ENCODE peak calls at places on chromosomes 11 and 22, in five cellular contexts. T, O, H, S and J are unnamed samples.

GRCh38 chr11:95147364-95147905 is 57.8 kb downstream of the ENDOD1 start:
- DNase-seq in T (no peak), H (no peak), O (no peak), S (peak), J (peak)

GRCh38 chr11:2128512-2129322 is 10.5 kb downstream of the IGF2 start:
- DNase-seq in H (no peak), O (no peak), S (no peak), T (no peak), J (no peak)

GRCh38 chr11:65814960-65815565 is 18.7 kb upstream of the SNX32 start:
- DNase-seq in S (no peak), H (no peak), T (no peak), O (no peak), J (no peak)

GRCh38 chr11:79100093-79100704 is 340.6 kb downstream of the TENM4 start:
- DNase-seq in H (peak), T (peak), S (peak), O (no peak), J (no peak)

GRCh38 chr11:130070829-130071205 is 1.1 kb downstream of the APLP2 start:
- DNase-seq in H (peak), O (no peak), T (no peak), S (peak), J (peak)

GRCh38 chr11:73294604-73295003 is 13.5 kb upstream of the ARHGEF17 start:
- DNase-seq in T (no peak), S (no peak), H (no peak), O (no peak), J (no peak)

GRCh38 chr11:96102664-96103068 is 178.8 kb upstream of the MTMR2 start:
- DNase-seq in O (no peak), H (no peak), S (peak), T (no peak), J (no peak)

GRCh38 chr11:46800177-46800576 is 45.9 kb downstream of the CKAP5 start:
- DNase-seq in O (no peak), S (no peak), T (no peak), H (no peak), J (no peak)

GRCh38 chr11:2086239-2087040 is 52.7 kb downstream of the IGF2 start:
- DNase-seq in T (no peak), H (no peak), O (no peak), S (no peak), J (peak)

GRCh38 chr11:17604201-17604912 is 57.3 kb downstream of the OTOG start:
- DNase-seq in T (no peak), S (no peak), O (no peak), H (no peak), J (peak)

GRCh38 chr22:39301926-39302325 is 17.5 kb downstream of the RPL3 start:
- DNase-seq in S (no peak), T (no peak), H (no peak), O (no peak), J (no peak)

GRCh38 chr11:72773696-72774095 is 20.2 kb downstream of the STARD10 start:
- DNase-seq in H (no peak), S (no peak), O (no peak), T (no peak), J (no peak)

GRCh38 chr11:77092382-77092781 is 10.3 kb upstream of the OMP start:
- DNase-seq in T (no peak), S (no peak), H (no peak), O (no peak), J (no peak)

GRCh38 chr22:41563051-41563711 is 2.4 kb downstream of the CSDC2 start:
- DNase-seq in H (no peak), S (peak), O (no peak), T (no peak), J (no peak)

GRCh38 chr11:75204012-75204674 is 36.4 kb upstream of the TPBGL start:
- DNase-seq in S (no peak), T (no peak), H (no peak), O (no peak), J (no peak)

GRCh38 chr11:1195690-1196515 is 27.0 kb upstream of the MUC5B start:
- DNase-seq in O (peak), S (no peak), T (no peak), H (no peak), J (peak)

GRCh38 chr22:37765498-37765897 is 42.2 kb upstream of the GCAT start:
- DNase-seq in S (no peak), O (no peak), H (no peak), T (no peak), J (no peak)

GRCh38 chr11:68146704-68147474 is 25.7 kb upstream of the CHKA start:
- DNase-seq in O (peak), H (peak), S (no peak), T (no peak), J (peak)

GRCh38 chr11:12248330-12248729 is 129.0 kb upstream of the PARVA start:
- DNase-seq in T (no peak), H (peak), S (no peak), O (peak), J (peak)

GRCh38 chr22:45007247-45007945 is 2.4 kb downstream of the PHF21B start:
- DNase-seq in S (no peak), T (no peak), H (no peak), O (peak), J (peak)

GRCh38 chr11:93099811-93100210 is 98.0 kb downstream of the SLC36A4 start:
- DNase-seq in H (no peak), T (no peak), O (no peak), S (peak), J (no peak)

GRCh38 chr11:62400760-62401159 is 18.1 kb upstream of the SCGB1A1 start:
- DNase-seq in T (no peak), O (peak), H (peak), S (peak), J (no peak)

GRCh38 chr22:31122532-31123291 is at the start of gene INPP5J:
- DNase-seq in H (peak), S (no peak), T (no peak), O (peak), J (no peak)

GRCh38 chr11:73308003-73308962 is at the start of gene ARHGEF17:
- DNase-seq in O (peak), H (peak), T (peak), S (peak), J (peak)

GRCh38 chr11:133679896-133680295 is 147.6 kb upstream of the OPCML start:
- DNase-seq in T (no peak), O (no peak), S (no peak), H (no peak), J (no peak)

GRCh38 chr22:23696326-23696851 is 5.6 kb downstream of the RGL4 start:
- DNase-seq in S (no peak), T (peak), O (no peak), H (no peak), J (peak)

DNA sequence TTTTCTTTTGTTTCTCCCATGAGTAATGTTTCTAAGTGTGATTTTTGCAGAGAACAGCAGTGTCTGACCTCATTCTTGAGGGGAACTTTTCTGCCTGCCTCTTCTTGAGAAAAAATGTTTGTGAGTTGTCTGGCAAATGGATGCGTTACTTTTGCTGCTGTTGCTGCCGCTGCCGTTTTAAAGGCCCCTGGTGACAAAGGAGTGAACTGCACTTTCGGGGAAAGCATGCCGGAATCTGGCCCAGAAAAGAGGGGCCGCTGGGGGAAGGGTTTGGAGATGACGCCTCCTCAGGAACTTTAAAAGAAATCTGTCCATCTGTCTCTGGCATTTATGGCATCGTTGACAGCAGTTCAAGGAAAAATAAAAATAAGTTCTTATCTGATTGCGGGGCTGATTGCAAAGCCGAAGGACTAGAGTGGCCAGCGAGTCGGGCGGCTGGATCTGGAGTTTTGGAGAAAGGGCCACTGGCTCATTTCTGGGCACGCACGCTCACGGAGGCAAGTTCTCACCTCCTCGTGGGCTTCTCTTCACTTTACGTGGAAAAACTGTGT is 16.5 kb downstream of the ZBTB16 start:
- DNase-seq in S (peak), T (no peak), O (peak), H (no peak), J (no peak)
- TF ChIP-seq CTCF in S (peak), T (peak), O (peak), H (peak), J (peak)

GRCh38 chr11:119061256-119061655 is 4.3 kb upstream of the HYOU1 start:
- DNase-seq in S (no peak), O (no peak), H (no peak), T (no peak), J (no peak)

GRCh38 chr11:119056397-119056999 is 507 bp downstream of the HYOU1 start:
- DNase-seq in T (peak), S (no peak), O (peak), H (peak), J (peak)

GRCh38 chr11:119054418-119054817 is 2.6 kb downstream of the HYOU1 start:
- DNase-seq in S (no peak), O (no peak), T (no peak), H (no peak), J (no peak)

GRCh38 chr11:119055901-119056300 is 1.1 kb downstream of the HYOU1 start:
- DNase-seq in O (no peak), S (peak), T (peak), H (no peak), J (no peak)

GRCh38 chr11:119057000-119057769 is at the start of gene HYOU1:
- DNase-seq in H (peak), T (peak), S (peak), O (peak), J (peak)
- TF ChIP-seq CTCF in H (no peak), T (peak), S (peak), O (peak), J (no peak)

GRCh38 chr11:116840224-116840745 is 2.9 kb upstream of the APOA1 start:
- DNase-seq in T (peak), O (no peak), H (no peak), S (no peak), J (no peak)
- TF ChIP-seq CTCF in T (peak), O (peak), H (no peak), S (peak), J (no peak)

GRCh38 chr11:60763692-60764369 is 7.2 kb downstream of the MS4A15 start:
- DNase-seq in O (no peak), S (no peak), T (peak), H (no peak), J (no peak)

GRCh38 chr11:60764879-60765278 is 8.2 kb downstream of the MS4A15 start:
- DNase-seq in S (no peak), O (no peak), T (peak), H (no peak), J (no peak)

GRCh38 chr11:60761436-60762190 is 4.9 kb downstream of the MS4A15 start:
- DNase-seq in T (peak), O (no peak), S (no peak), H (no peak), J (no peak)

GRCh38 chr11:60765355-60765754 is 8.7 kb downstream of the MS4A15 start:
- DNase-seq in H (no peak), O (no peak), T (peak), S (no peak), J (no peak)

GRCh38 chr11:60762851-60763691 is 6.4 kb downstream of the MS4A15 start:
- DNase-seq in T (peak), O (no peak), S (no peak), H (no peak), J (no peak)
- TF ChIP-seq CTCF in T (peak), O (no peak), S (peak), H (peak), J (no peak)

DNA sequence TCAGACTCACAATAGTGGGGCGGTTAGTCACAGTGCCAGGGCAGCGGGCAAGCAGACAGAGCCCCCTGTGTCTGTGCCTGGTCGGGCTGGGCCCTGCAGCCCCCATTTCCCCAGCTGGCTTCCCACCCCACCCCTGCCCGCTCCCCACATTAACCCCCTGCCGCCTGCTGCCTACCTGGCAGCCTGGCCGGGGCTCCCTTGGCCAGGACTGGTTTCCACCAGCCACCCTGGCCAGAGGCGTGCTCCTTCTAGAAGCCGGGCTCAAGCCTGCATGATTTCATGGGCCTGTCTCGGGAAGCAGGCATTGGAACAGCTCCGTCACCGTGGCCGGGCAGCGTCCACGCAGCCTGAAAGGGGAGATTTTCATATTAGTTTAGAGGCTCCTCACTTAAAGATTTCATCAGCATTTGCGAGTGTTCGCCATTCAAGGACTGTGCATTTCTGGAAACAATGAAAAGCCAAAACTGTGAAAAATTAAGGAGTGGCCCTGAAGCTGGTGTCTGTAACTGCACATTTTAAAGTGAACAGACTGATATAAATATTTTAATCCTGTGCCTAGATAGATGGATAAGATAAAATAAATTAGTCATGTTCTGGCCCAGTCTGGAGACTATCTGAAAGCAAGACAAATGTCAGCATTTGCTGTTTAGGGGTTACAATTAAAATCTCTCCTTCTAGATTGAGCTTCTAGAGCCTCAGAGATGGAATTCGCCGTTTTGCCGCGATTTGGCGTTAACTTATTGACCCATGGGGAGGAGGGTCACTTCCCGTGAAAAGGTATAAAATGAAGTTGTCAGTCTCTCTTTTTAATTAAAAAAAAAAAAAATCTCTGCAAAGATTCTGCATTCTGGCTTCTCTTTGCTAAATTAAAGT is 79.4 kb upstream of the WNT7B start:
- DNase-seq in S (peak), H (no peak), O (no peak), T (no peak), J (peak)
- TF ChIP-seq CTCF in S (no peak), H (no peak), O (no peak), T (no peak), J (no peak)